ENCODE peak calls at places on chromosomes 4 and X, in eight cellular contexts. C, B, F, G, S, O, I and D are unnamed samples.

GRCh38 chr4:2417765-2418651 is at the start of gene ZFYVE28:
- DNase-seq in O (no peak), B (no peak), G (peak), S (no peak), I (peak), F (peak), C (no peak), D (no peak)

GRCh38 chrX:68751372-68751771 is 77.4 kb upstream of the EFNB1 start:
- DNase-seq in G (no peak), S (no peak), I (peak), B (no peak), C (no peak), O (no peak), F (no peak), D (no peak)

GRCh38 chr4:26031704-26032103 is 117.7 kb downstream of the SMIM20 start:
- DNase-seq in C (no peak), G (no peak), S (no peak), F (peak), O (no peak), I (no peak), B (no peak), D (no peak)

GRCh38 chr4:88063634-88064296 is 56.3 kb downstream of the PKD2 start:
- DNase-seq in O (no peak), B (no peak), S (no peak), I (no peak), F (no peak), G (no peak), C (no peak), D (no peak)

GRCh38 chrX:45774961-45775360 is 574.3 kb upstream of the DIPK2B start:
- DNase-seq in S (peak), B (no peak), F (peak), I (no peak), O (no peak), G (peak), C (no peak), D (peak)

GRCh38 chr4:77990904-77991358 is 66.2 kb upstream of the FRAS1 start:
- DNase-seq in I (no peak), S (no peak), G (no peak), O (no peak), B (no peak), F (peak), C (no peak), D (no peak)

GRCh38 chrX:38803286-38803608 is 2.0 kb downstream of the MID1IP1 start:
- DNase-seq in O (no peak), G (no peak), B (no peak), I (no peak), S (no peak), C (no peak), F (no peak), D (no peak)

GRCh38 chrX:102546818-102547493 is 30.4 kb upstream of the TMSB15A start:
- DNase-seq in B (no peak), S (no peak), I (no peak), F (no peak), G (no peak), O (no peak), C (no peak), D (no peak)

GRCh38 chr4:86296865-86297264 is 63.0 kb downstream of the MAPK10 start:
- DNase-seq in F (no peak), B (no peak), C (no peak), G (no peak), S (no peak), I (no peak), O (no peak), D (no peak)

GRCh38 chr4:144820706-144821105 is 174.8 kb downstream of the HHIP start:
- DNase-seq in G (no peak), C (no peak), I (no peak), O (no peak), S (peak), F (peak), B (no peak), D (peak)

GRCh38 chr4:150960079-150960478 is 55.0 kb downstream of the LRBA start:
- DNase-seq in B (no peak), I (no peak), C (no peak), G (peak), S (peak), F (peak), O (no peak), D (peak)

GRCh38 chr4:93384211-93384610 is 444.3 kb upstream of the ATOH1 start:
- DNase-seq in O (no peak), G (no peak), I (no peak), F (no peak), S (no peak), B (no peak), C (no peak), D (peak)

GRCh38 chr4:54568184-54568583 is 89.6 kb upstream of the KIT start:
- DNase-seq in C (no peak), G (peak), I (no peak), S (peak), F (peak), B (no peak), O (no peak), D (peak)

GRCh38 chr4:112523764-112524505 is 8.0 kb upstream of the NEUROG2 start:
- DNase-seq in S (no peak), G (peak), I (no peak), O (no peak), F (peak), B (no peak), C (peak), D (no peak)

GRCh38 chr4:19659131-19659530 is 592.6 kb upstream of the SLIT2 start:
- DNase-seq in B (no peak), C (no peak), F (no peak), G (no peak), I (no peak), S (no peak), O (no peak), D (no peak)

GRCh38 chrX:149487292-149487691 is 17.8 kb downstream of the IDS start:
- DNase-seq in I (peak), F (no peak), B (no peak), O (no peak), S (no peak), C (no peak), G (peak), D (no peak)

GRCh38 chr4:44652002-44652401 is 577 bp upstream of the YIPF7 start:
- DNase-seq in G (no peak), F (no peak), O (no peak), B (no peak), C (no peak), I (no peak), S (no peak), D (no peak)

GRCh38 chrX:136260801-136261200 is 9.6 kb upstream of the MAP7D3 start:
- DNase-seq in F (peak), I (no peak), C (no peak), O (peak), S (peak), B (no peak), G (no peak), D (peak)

GRCh38 chr4:139050436-139050835 is 34.9 kb downstream of the NOCT start:
- DNase-seq in I (no peak), O (no peak), G (no peak), B (no peak), F (no peak), C (no peak), S (no peak), D (peak)

GRCh38 chr4:39466747-39467146 is 7.9 kb downstream of the LIAS start:
- DNase-seq in B (no peak), I (no peak), C (no peak), O (no peak), G (no peak), F (peak), S (no peak), D (peak)

GRCh38 chr4:3676907-3677495 is 89.2 kb upstream of the ADRA2C start:
- DNase-seq in O (no peak), B (no peak), C (peak), S (no peak), F (no peak), I (no peak), G (no peak), D (no peak)

GRCh38 chr4:90159193-90159592 is 32.0 kb downstream of the CCSER1 start:
- DNase-seq in O (no peak), I (no peak), S (no peak), C (no peak), G (peak), B (no peak), F (peak), D (no peak)

GRCh38 chr4:17552427-17552826 is 24.6 kb upstream of the LAP3 start:
- DNase-seq in G (no peak), I (no peak), F (no peak), O (no peak), S (no peak), C (no peak), B (no peak), D (no peak)

GRCh38 chr4:148076964-148077363 is 345.1 kb downstream of the ARHGAP10 start:
- DNase-seq in I (peak), F (no peak), G (no peak), S (no peak), C (no peak), B (no peak), O (no peak), D (peak)

GRCh38 chr4:24603343-24603742 is 19.0 kb upstream of the DHX15 start:
- DNase-seq in G (no peak), I (no peak), S (no peak), C (no peak), B (no peak), F (no peak), O (no peak), D (no peak)

GRCh38 chr4:42306221-42307109 is 90.8 kb upstream of the SHISA3 start:
- DNase-seq in F (peak), C (peak), G (no peak), S (no peak), O (no peak), B (peak), I (no peak), D (no peak)

GRCh38 chr4:167177925-167178324 is 56.4 kb downstream of the SPOCK3 start:
- DNase-seq in O (no peak), C (no peak), I (no peak), F (no peak), B (no peak), S (no peak), G (no peak), D (no peak)

GRCh38 chrX:153631931-153632611 is 14.9 kb upstream of the DUSP9 start:
- DNase-seq in O (no peak), G (no peak), S (no peak), B (no peak), C (peak), I (no peak), F (no peak), D (no peak)

GRCh38 chr4:122577808-122578781 is 42.8 kb downstream of the IL21 start:
- DNase-seq in G (peak), I (no peak), F (peak), C (no peak), O (no peak), S (peak), B (peak), D (peak)

GRCh38 chr4:40301592-40301991 is 33.5 kb upstream of the CHRNA9 start:
- DNase-seq in F (no peak), B (no peak), O (no peak), S (no peak), I (peak), C (no peak), G (no peak), D (no peak)